ENCODE peak calls at places on chromosomes 1 and 21, in seven cellular contexts. I, M, L, G, Q, B and T are unnamed samples.
A peak's percentile ranks its signal among the peaks of the same experiment; 100 is the strongest.

GRCh38 chr1:152577168-152577567 is 3.1 kb downstream of the LCE3D start:
- DNase-seq in I (no peak), M (no peak), L (peak; percentile 7), G (no peak), Q (no peak), B (no peak), T (no peak)

GRCh38 chr21:46397993-46398392 is 60.7 kb upstream of the DIP2A start:
- DNase-seq in I (no peak), M (no peak), L (no peak), G (no peak), Q (no peak), B (no peak), T (peak; percentile 66)

GRCh38 chr1:9689011-9689706 is 37.6 kb downstream of the PIK3CD start:
- DNase-seq in I (peak; percentile 55), M (peak; percentile 84), L (peak; percentile 23), G (peak; percentile 80), Q (no peak), B (peak; percentile 95), T (peak; percentile 73)

GRCh38 chr1:204299828-204300365 is 59.8 kb downstream of the PLEKHA6 start:
- DNase-seq in I (no peak), M (no peak), L (no peak), G (no peak), Q (no peak), B (no peak), T (no peak)

GRCh38 chr21:44390886-44391285 is 37.5 kb downstream of the TRPM2 start:
- DNase-seq in I (no peak), M (no peak), L (no peak), G (no peak), Q (no peak), B (peak; percentile 5), T (no peak)

GRCh38 chr1:169475806-169476205 is 9.9 kb downstream of the SLC19A2 start:
- DNase-seq in I (no peak), M (no peak), L (no peak), G (no peak), Q (no peak), B (no peak), T (no peak)

GRCh38 chr1:18549896-18550295 is 69.2 kb downstream of the KLHDC7A start:
- DNase-seq in I (no peak), M (no peak), L (no peak), G (no peak), Q (no peak), B (no peak), T (no peak)

GRCh38 chr1:1996207-1996651 is 7.4 kb downstream of the CFAP74 start:
- DNase-seq in I (no peak), M (no peak), L (no peak), G (no peak), Q (no peak), B (no peak), T (no peak)

GRCh38 chr1:97849350-97850339 is 71.2 kb downstream of the DPYD start:
- DNase-seq in I (peak; percentile 89), M (no peak), L (peak; percentile 88), G (no peak), Q (no peak), B (peak; percentile 79), T (no peak)

GRCh38 chr1:52119722-52120121 is 22.2 kb upstream of the ZFYVE9 start:
- DNase-seq in I (no peak), M (no peak), L (no peak), G (no peak), Q (no peak), B (no peak), T (no peak)

GRCh38 chr1:3429320-3429719 is 25.1 kb upstream of the ARHGEF16 start:
- DNase-seq in I (no peak), M (no peak), L (no peak), G (no peak), Q (no peak), B (no peak), T (no peak)

GRCh38 chr1:119373465-119373864 is 4.9 kb downstream of the HAO2 start:
- DNase-seq in I (peak; percentile 41), M (peak; percentile 42), L (peak; percentile 54), G (no peak), Q (no peak), B (peak; percentile 36), T (no peak)

GRCh38 chr1:64536217-64536835 is 66.4 kb downstream of the CACHD1 start:
- DNase-seq in I (peak; percentile 67), M (no peak), L (no peak), G (no peak), Q (no peak), B (no peak), T (no peak)

GRCh38 chr1:25022361-25023189 is 92.5 kb upstream of the RUNX3 start:
- DNase-seq in I (peak; percentile 97), M (no peak), L (peak; percentile 84), G (peak; percentile 82), Q (no peak), B (peak; percentile 91), T (no peak)

GRCh38 chr1:25922633-25923567 is 16.7 kb upstream of the STMN1 start:
- DNase-seq in I (peak; percentile 52), M (peak; percentile 42), L (no peak), G (peak; percentile 22), Q (peak; percentile 68), B (peak; percentile 63), T (peak; percentile 56)

GRCh38 chr21:28317177-28317950 is 675.3 kb downstream of the LTN1 start:
- DNase-seq in I (no peak), M (no peak), L (no peak), G (no peak), Q (no peak), B (no peak), T (no peak)

GRCh38 chr1:46413596-46413985 is 19.5 kb downstream of the FAAH start:
- DNase-seq in I (no peak), M (no peak), L (no peak), G (no peak), Q (no peak), B (peak; percentile 43), T (no peak)

GRCh38 chr21:17482928-17483327 is 29.9 kb upstream of the CXADR start:
- DNase-seq in I (no peak), M (no peak), L (no peak), G (no peak), Q (no peak), B (no peak), T (no peak)

GRCh38 chr1:43979528-43980254 is 681 bp downstream of the B4GALT2 start:
- DNase-seq in I (peak; percentile 67), M (peak; percentile 49), L (peak; percentile 61), G (no peak), Q (no peak), B (peak; percentile 75), T (no peak)

GRCh38 chr1:31196685-31197084 is 43.0 kb downstream of the NKAIN1 start:
- DNase-seq in I (peak; percentile 54), M (no peak), L (peak; percentile 95), G (no peak), Q (no peak), B (peak; percentile 80), T (no peak)

GRCh38 chr1:207747627-207748492 is 4.0 kb upstream of the CD46 start:
- DNase-seq in I (no peak), M (no peak), L (no peak), G (no peak), Q (no peak), B (no peak), T (no peak)